ENCODE peak calls at places on chromosomes 6 and 20, in five cellular contexts. Y is IMR-90, K is stomach, J is adrenal gland, D is ovary. H is an unnamed sample. For H3K4me1, the result is how much of the 10 kb centered on the place peaks cover.

GRCh38 chr20:44183282-44183681 is 3.7 kb downstream of the JPH2 start:
- DNase-seq in Y (no peak), J (no peak), D (no peak), K (no peak), H (no peak)

GRCh38 chr6:111478064-111478476 is 4.9 kb downstream of the REV3L start:
- DNase-seq in D (no peak), Y (peak), J (no peak), K (no peak), H (no peak)

GRCh38 chr6:145631374-145631773 is 103.9 kb downstream of the EPM2A start:
- DNase-seq in K (no peak), Y (no peak), D (no peak), J (no peak), H (no peak)

GRCh38 chr20:24723953-24724352 is 225.1 kb upstream of the CST7 start:
- DNase-seq in Y (no peak), D (no peak), J (no peak), K (no peak), H (no peak)

GRCh38 chr6:158249437-158249836 is 62.8 kb upstream of the TULP4 start:
- DNase-seq in D (no peak), J (no peak), Y (no peak), K (no peak), H (no peak)

GRCh38 chr6:168334072-168334471 is 14.5 kb upstream of the DACT2 start:
- DNase-seq in D (no peak), Y (no peak), K (no peak), J (no peak), H (no peak)

GRCh38 chr6:137878810-137879285 is 11.8 kb downstream of the TNFAIP3 start:
- DNase-seq in J (peak), Y (no peak), K (no peak), D (no peak), H (no peak)

GRCh38 chr6:33744895-33745546 is 1.7 kb downstream of the IP6K3 start:
- DNase-seq in K (no peak), Y (no peak), J (no peak), D (no peak), H (no peak)

GRCh38 chr6:158086054-158086705 is 81.9 kb downstream of the SERAC1 start:
- DNase-seq in J (no peak), D (no peak), K (no peak), Y (peak), H (no peak)

GRCh38 chr20:20491110-20491783 is 123.3 kb downstream of the INSM1 start:
- DNase-seq in J (no peak), Y (peak), K (no peak), D (no peak), H (no peak)

GRCh38 chr6:129598244-129599187 is 111.5 kb downstream of the ARHGAP18 start:
- DNase-seq in D (no peak), Y (peak), K (no peak), J (no peak), H (no peak)
- TF ChIP-seq POLR2A in D (no peak), Y (peak), K (no peak), J (no peak), H (no peak)

GRCh38 chr6:161890133-161890833 is 616.4 kb upstream of the AGPAT4 start:
- DNase-seq in Y (no peak), J (peak), K (no peak), D (no peak), H (no peak)

GRCh38 chr6:161889324-161889723 is 615.5 kb upstream of the AGPAT4 start:
- DNase-seq in D (no peak), J (no peak), Y (no peak), K (no peak), H (no peak)

GRCh38 chr6:161894436-161894835 is 620.6 kb upstream of the AGPAT4 start:
- DNase-seq in D (no peak), K (no peak), Y (no peak), J (no peak), H (no peak)

GRCh38 chr6:161891542-161891941 is 617.7 kb upstream of the AGPAT4 start:
- DNase-seq in Y (no peak), K (no peak), D (no peak), J (no peak), H (no peak)

GRCh38 chr6:161890959-161891358 is 617.1 kb upstream of the AGPAT4 start:
- DNase-seq in K (no peak), Y (no peak), D (no peak), J (no peak), H (no peak)
- H3K4me3 ChIP-seq in K (no peak), Y (no peak), D (no peak), J (no peak), H (no peak)

GRCh38 chr20:50342638-50343102 is 152.0 kb downstream of the CEBPB start:
- DNase-seq in D (no peak), J (no peak), Y (no peak), K (no peak), H (no peak)
- H3K4me1 ChIP-seq in D (under half), J (under half), Y (under half), K (under half), H (half or more)

GRCh38 chr20:7080472-7080871 is 313.0 kb downstream of the BMP2 start:
- DNase-seq in K (no peak), Y (no peak), D (no peak), J (no peak), H (no peak)

GRCh38 chr20:7078804-7079203 is 311.3 kb downstream of the BMP2 start:
- DNase-seq in K (no peak), D (no peak), J (no peak), Y (no peak), H (no peak)
- TF ChIP-seq POLR2A in K (no peak), D (no peak), J (no peak), Y (no peak), H (no peak)